ENCODE peak calls at places on chromosomes 13 and 19, in four cellular contexts. One of them, this sample, is unnamed. For H4K20me1, the result is how much of the 10 kb centered on the place peaks cover.

GRCh38 chr19:43425567-43426392 is 11.1 kb downstream of the TEX101 start:
- DNase-seq in OCI-LY7: peak
- DNase-seq in neural progenitor cell: peak
- DNase-seq in fibroblast of lung: peak
- DNase-seq in this sample: peak

GRCh38 chr19:41219924-41220567 is 1.0 kb downstream of the AXL start:
- DNase-seq in fibroblast of lung: peak
- DNase-seq in OCI-LY7: no peak
- DNase-seq in neural progenitor cell: peak
- DNase-seq in this sample: no peak

GRCh38 chr19:52896431-52897148 is 845 bp downstream of the ZNF320 start:
- DNase-seq in fibroblast of lung: peak
- DNase-seq in neural progenitor cell: peak
- DNase-seq in OCI-LY7: peak
- DNase-seq in this sample: peak

GRCh38 chr19:48826606-48827020 is 9.7 kb downstream of the HSD17B14 start:
- DNase-seq in neural progenitor cell: peak
- DNase-seq in OCI-LY7: no peak
- DNase-seq in fibroblast of lung: no peak
- DNase-seq in this sample: no peak

GRCh38 chr13:33154911-33155310 is 130.6 kb downstream of the STARD13 start:
- DNase-seq in fibroblast of lung: no peak
- DNase-seq in neural progenitor cell: no peak
- DNase-seq in OCI-LY7: no peak
- DNase-seq in this sample: no peak

GRCh38 chr13:109840201-109840892 is 54.0 kb upstream of the IRS2 start:
- DNase-seq in OCI-LY7: no peak
- DNase-seq in neural progenitor cell: peak
- DNase-seq in fibroblast of lung: peak
- DNase-seq in this sample: no peak

GRCh38 chr19:28920269-28921066 is 292.5 kb downstream of the UQCRFS1 start:
- DNase-seq in neural progenitor cell: peak
- DNase-seq in fibroblast of lung: no peak
- DNase-seq in OCI-LY7: no peak
- DNase-seq in this sample: no peak

GRCh38 chr13:51283361-51283760 is 56.1 kb upstream of the SERPINE3 start:
- DNase-seq in OCI-LY7: no peak
- DNase-seq in fibroblast of lung: no peak
- DNase-seq in neural progenitor cell: no peak
- DNase-seq in this sample: no peak

GRCh38 chr13:50448535-50448981 is 394.9 kb downstream of the DLEU7 start:
- DNase-seq in fibroblast of lung: no peak
- DNase-seq in neural progenitor cell: no peak
- DNase-seq in OCI-LY7: no peak
- DNase-seq in this sample: no peak

GRCh38 chr19:23872282-23872919 is 42.3 kb upstream of the ZNF726 start:
- DNase-seq in fibroblast of lung: no peak
- DNase-seq in OCI-LY7: no peak
- DNase-seq in neural progenitor cell: no peak
- DNase-seq in this sample: no peak

GRCh38 chr19:19064098-19064722 is 416 bp downstream of the SLC25A42 start:
- DNase-seq in fibroblast of lung: no peak
- DNase-seq in neural progenitor cell: no peak
- DNase-seq in OCI-LY7: peak
- DNase-seq in this sample: no peak
- H3K27ac ChIP-seq in fibroblast of lung: peak
- H3K27ac ChIP-seq in neural progenitor cell: no peak
- H3K27ac ChIP-seq in OCI-LY7: peak
- H3K27ac ChIP-seq in this sample: no peak

GRCh38 chr19:19520989-19521388 is 5.0 kb downstream of the NDUFA13 start:
- DNase-seq in fibroblast of lung: no peak
- DNase-seq in OCI-LY7: no peak
- DNase-seq in neural progenitor cell: no peak
- DNase-seq in this sample: no peak
- H4K20me1 ChIP-seq in fibroblast of lung: under half
- H4K20me1 ChIP-seq in OCI-LY7: under half
- H4K20me1 ChIP-seq in neural progenitor cell: half or more
- H4K20me1 ChIP-seq in this sample: under half

GRCh38 chr19:4453232-4454179 is 4.1 kb downstream of the UBXN6 start:
- DNase-seq in OCI-LY7: no peak
- DNase-seq in neural progenitor cell: no peak
- DNase-seq in fibroblast of lung: no peak
- DNase-seq in this sample: no peak

GRCh38 chr19:4455742-4456565 is 1.6 kb downstream of the UBXN6 start:
- DNase-seq in OCI-LY7: no peak
- DNase-seq in fibroblast of lung: peak
- DNase-seq in neural progenitor cell: peak
- DNase-seq in this sample: peak

GRCh38 chr19:4454621-4454951 is 3.0 kb downstream of the UBXN6 start:
- DNase-seq in fibroblast of lung: no peak
- DNase-seq in neural progenitor cell: no peak
- DNase-seq in OCI-LY7: no peak
- DNase-seq in this sample: no peak

GRCh38 chr19:4456566-4456842 is 1.1 kb downstream of the UBXN6 start:
- DNase-seq in fibroblast of lung: peak
- DNase-seq in OCI-LY7: no peak
- DNase-seq in neural progenitor cell: peak
- DNase-seq in this sample: peak

GRCh38 chr19:4454952-4455738 is 2.4 kb downstream of the UBXN6 start:
- DNase-seq in fibroblast of lung: peak
- DNase-seq in OCI-LY7: no peak
- DNase-seq in neural progenitor cell: no peak
- DNase-seq in this sample: peak
- H3K4me3 ChIP-seq in fibroblast of lung: peak
- H3K4me3 ChIP-seq in OCI-LY7: no peak
- H3K4me3 ChIP-seq in neural progenitor cell: no peak
- H3K4me3 ChIP-seq in this sample: no peak

DNA sequence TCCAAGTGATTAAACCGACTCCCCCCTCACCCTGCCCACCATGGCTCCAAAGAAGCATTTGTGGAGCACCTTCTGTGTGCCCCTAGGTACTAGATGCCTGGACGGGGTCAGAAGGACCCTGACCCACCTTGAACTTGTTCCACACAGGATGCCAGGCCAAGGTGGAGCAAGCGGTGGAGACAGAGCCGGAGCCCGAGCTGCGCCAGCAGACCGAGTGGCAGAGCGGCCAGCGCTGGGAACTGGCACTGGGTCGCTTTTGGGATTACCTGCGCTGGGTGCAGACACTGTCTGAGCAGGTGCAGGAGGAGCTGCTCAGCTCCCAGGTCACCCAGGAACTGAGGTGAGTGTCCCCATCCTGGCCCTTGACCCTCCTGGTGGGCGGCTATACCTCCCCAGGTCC is 2.0 kb downstream of the APOE start:
- DNase-seq in fibroblast of lung: no peak
- DNase-seq in neural progenitor cell: no peak
- DNase-seq in OCI-LY7: no peak
- DNase-seq in this sample: no peak
- H3K27ac ChIP-seq in fibroblast of lung: no peak
- H3K27ac ChIP-seq in neural progenitor cell: no peak
- H3K27ac ChIP-seq in OCI-LY7: no peak
- H3K27ac ChIP-seq in this sample: no peak

GRCh38 chr19:47507924-47508553 is 6.8 kb downstream of the NAPA start:
- DNase-seq in fibroblast of lung: no peak
- DNase-seq in neural progenitor cell: peak
- DNase-seq in OCI-LY7: no peak
- DNase-seq in this sample: no peak
- H4K20me1 ChIP-seq in fibroblast of lung: under half
- H4K20me1 ChIP-seq in neural progenitor cell: under half
- H4K20me1 ChIP-seq in OCI-LY7: under half
- H4K20me1 ChIP-seq in this sample: under half